ENCODE peak calls at places on chromosomes 6 and 20, in six cellular contexts. One of them, this sample, is unnamed.

GRCh38 chr6:142896732-142897131 is 48.2 kb downstream of the HIVEP2 start:
- DNase-seq in effector CD8-positive, alpha-beta T cell: no peak
- DNase-seq in ovary: no peak
- DNase-seq in KBM-7: no peak
- DNase-seq in dermis blood vessel endothelial cell: no peak
- DNase-seq in germinal center: no peak
- DNase-seq in this sample: no peak

GRCh38 chr6:28142446-28142845 is 763 bp downstream of the ZKSCAN8 start:
- DNase-seq in effector CD8-positive, alpha-beta T cell: no peak
- DNase-seq in KBM-7: no peak
- DNase-seq in ovary: no peak
- DNase-seq in dermis blood vessel endothelial cell: peak; percentile 10
- DNase-seq in germinal center: no peak
- DNase-seq in this sample: no peak

GRCh38 chr6:170296746-170297576 is 6.1 kb upstream of the DLL1 start:
- DNase-seq in KBM-7: no peak
- DNase-seq in effector CD8-positive, alpha-beta T cell: no peak
- DNase-seq in dermis blood vessel endothelial cell: no peak
- DNase-seq in germinal center: no peak
- DNase-seq in ovary: no peak
- DNase-seq in this sample: no peak

GRCh38 chr6:11263185-11263817 is 30.8 kb upstream of the NEDD9 start:
- DNase-seq in germinal center: no peak
- DNase-seq in ovary: peak; percentile 66
- DNase-seq in KBM-7: no peak
- DNase-seq in dermis blood vessel endothelial cell: peak; percentile 92
- DNase-seq in effector CD8-positive, alpha-beta T cell: no peak
- DNase-seq in this sample: no peak

GRCh38 chr6:37417393-37417792 is 15.6 kb upstream of the CMTR1 start:
- DNase-seq in effector CD8-positive, alpha-beta T cell: no peak
- DNase-seq in dermis blood vessel endothelial cell: no peak
- DNase-seq in KBM-7: no peak
- DNase-seq in germinal center: no peak
- DNase-seq in ovary: no peak
- DNase-seq in this sample: no peak

GRCh38 chr6:37536462-37537225 is 37.0 kb upstream of the CCDC167 start:
- DNase-seq in ovary: no peak
- DNase-seq in effector CD8-positive, alpha-beta T cell: no peak
- DNase-seq in germinal center: no peak
- DNase-seq in KBM-7: no peak
- DNase-seq in dermis blood vessel endothelial cell: no peak
- DNase-seq in this sample: no peak

GRCh38 chr20:54350415-54350814 is 125.0 kb upstream of the DOK5 start:
- DNase-seq in effector CD8-positive, alpha-beta T cell: no peak
- DNase-seq in germinal center: no peak
- DNase-seq in KBM-7: no peak
- DNase-seq in ovary: no peak
- DNase-seq in dermis blood vessel endothelial cell: no peak
- DNase-seq in this sample: no peak

GRCh38 chr6:158517581-158517980 is 42.3 kb upstream of the TMEM181 start:
- DNase-seq in effector CD8-positive, alpha-beta T cell: no peak
- DNase-seq in germinal center: no peak
- DNase-seq in KBM-7: no peak
- DNase-seq in dermis blood vessel endothelial cell: peak; percentile 42
- DNase-seq in ovary: no peak
- DNase-seq in this sample: no peak

GRCh38 chr20:31475472-31476312 is 604 bp downstream of the REM1 start:
- DNase-seq in KBM-7: no peak
- DNase-seq in germinal center: no peak
- DNase-seq in ovary: no peak
- DNase-seq in effector CD8-positive, alpha-beta T cell: no peak
- DNase-seq in dermis blood vessel endothelial cell: no peak
- DNase-seq in this sample: no peak

GRCh38 chr6:35093783-35094182 is 47.4 kb downstream of the TCP11 start:
- DNase-seq in ovary: no peak
- DNase-seq in KBM-7: no peak
- DNase-seq in dermis blood vessel endothelial cell: no peak
- DNase-seq in germinal center: no peak
- DNase-seq in effector CD8-positive, alpha-beta T cell: no peak
- DNase-seq in this sample: no peak

GRCh38 chr20:40960101-40960500 is 68.5 kb upstream of the TOP1 start:
- DNase-seq in effector CD8-positive, alpha-beta T cell: no peak
- DNase-seq in KBM-7: no peak
- DNase-seq in dermis blood vessel endothelial cell: no peak
- DNase-seq in germinal center: no peak
- DNase-seq in ovary: no peak
- DNase-seq in this sample: no peak

GRCh38 chr6:6392214-6393068 is 72.0 kb upstream of the F13A1 start:
- DNase-seq in dermis blood vessel endothelial cell: no peak
- DNase-seq in ovary: no peak
- DNase-seq in germinal center: peak; percentile 65
- DNase-seq in KBM-7: no peak
- DNase-seq in effector CD8-positive, alpha-beta T cell: no peak
- DNase-seq in this sample: no peak

GRCh38 chr20:6613280-6613861 is 154.1 kb upstream of the BMP2 start:
- DNase-seq in dermis blood vessel endothelial cell: no peak
- DNase-seq in germinal center: no peak
- DNase-seq in ovary: no peak
- DNase-seq in KBM-7: no peak
- DNase-seq in effector CD8-positive, alpha-beta T cell: no peak
- DNase-seq in this sample: no peak

This sample was measured in Kasumi-1.